ENCODE peak calls at places on chromosomes 6 and 20, in seven cellular contexts. L is OCI-LY7; E is stimulated activated CD8-positive, alpha-beta memory T cell treated with anti-CD3 and anti-CD28 coated beads, Interleukin-12 subunit alpha, Interleukin-12 subunit beta, amount 100 ng/mL, for 4 hours; N is transverse colon; P is fibroblast of mammary gland; C is B cell; Y is AG04450. O is an unnamed sample.

GRCh38 chr6:26318459-26319404 is 46.3 kb upstream of the BTN3A2 start:
- DNase-seq in L (no peak), E (no peak), N (no peak), P (no peak), C (no peak), Y (no peak), O (no peak)

GRCh38 chr20:21505810-21506530 is 7.9 kb downstream of the NKX2-2 start:
- DNase-seq in L (no peak), E (peak; percentile 40), N (peak; percentile 45), P (peak; percentile 51), C (no peak), Y (no peak), O (peak; percentile 29)

GRCh38 chr20:12737497-12737896 is 271.3 kb upstream of the SPTLC3 start:
- DNase-seq in L (no peak), E (no peak), N (no peak), P (no peak), C (no peak), Y (no peak), O (no peak)

GRCh38 chr6:87373377-87373776 is 28.8 kb downstream of the C6orf163 start:
- DNase-seq in L (no peak), E (no peak), N (no peak), P (no peak), C (no peak), Y (no peak), O (no peak)

GRCh38 chr20:23007886-23008285 is 27.2 kb upstream of the SSTR4 start:
- DNase-seq in L (no peak), E (no peak), N (no peak), P (no peak), C (no peak), Y (no peak), O (no peak)

GRCh38 chr6:117118490-117118889 is 146.9 kb upstream of the VGLL2 start:
- DNase-seq in L (no peak), E (no peak), N (no peak), P (no peak), C (no peak), Y (no peak), O (no peak)

GRCh38 chr6:24484657-24485318 is 4.6 kb downstream of the GPLD1 start:
- DNase-seq in L (no peak), E (no peak), N (no peak), P (peak; percentile 19), C (no peak), Y (no peak), O (no peak)

GRCh38 chr6:81166770-81167169 is 585.7 kb downstream of the TENT5A start:
- DNase-seq in L (no peak), E (no peak), N (no peak), P (peak; percentile 29), C (no peak), Y (peak; percentile 29), O (no peak)

GRCh38 chr20:24668384-24668702 is 198.9 kb downstream of the SYNDIG1 start:
- DNase-seq in L (no peak), E (no peak), N (no peak), P (no peak), C (no peak), Y (no peak), O (no peak)

GRCh38 chr20:51596656-51597388 is 54.3 kb upstream of the NFATC2 start:
- DNase-seq in L (no peak), E (no peak), N (no peak), P (no peak), C (no peak), Y (no peak), O (no peak)

GRCh38 chr6:16764188-16764950 is 3.1 kb upstream of the ATXN1 start:
- DNase-seq in L (no peak), E (no peak), N (no peak), P (peak; percentile 65), C (no peak), Y (no peak), O (no peak)

GRCh38 chr6:52102330-52102932 is 15.0 kb upstream of the PKHD1 start:
- DNase-seq in L (no peak), E (no peak), N (peak; percentile 25), P (no peak), C (no peak), Y (no peak), O (no peak)

GRCh38 chr6:42047790-42048405 is 2.4 kb upstream of the TAF8 start:
- DNase-seq in L (peak; percentile 50), E (no peak), N (no peak), P (no peak), C (no peak), Y (no peak), O (no peak)

GRCh38 chr20:49161428-49162152 is 26.5 kb downstream of the STAU1 start:
- DNase-seq in L (no peak), E (no peak), N (no peak), P (peak; percentile 26), C (no peak), Y (no peak), O (no peak)

GRCh38 chr6:37069639-37070038 is 64.2 kb downstream of the FGD2 start:
- DNase-seq in L (no peak), E (no peak), N (no peak), P (no peak), C (no peak), Y (no peak), O (no peak)

GRCh38 chr6:15036690-15037245 is 209.1 kb upstream of the JARID2 start:
- DNase-seq in L (no peak), E (no peak), N (peak; percentile 30), P (no peak), C (no peak), Y (no peak), O (no peak)

GRCh38 chr6:145454006-145454405 is 281.3 kb downstream of the EPM2A start:
- DNase-seq in L (no peak), E (no peak), N (no peak), P (no peak), C (no peak), Y (no peak), O (no peak)

GRCh38 chr6:138161118-138161433 is 663 bp upstream of the ARFGEF3 start:
- DNase-seq in L (no peak), E (no peak), N (no peak), P (no peak), C (no peak), Y (no peak), O (no peak)

GRCh38 chr20:22866757-22867425 is 168.2 kb upstream of the SSTR4 start:
- DNase-seq in L (no peak), E (no peak), N (no peak), P (peak; percentile 34), C (no peak), Y (no peak), O (no peak)

GRCh38 chr6:7561153-7561964 is 19.9 kb downstream of the DSP start:
- DNase-seq in L (no peak), E (no peak), N (peak; percentile 83), P (peak; percentile 38), C (no peak), Y (no peak), O (no peak)

GRCh38 chr6:134925800-134926199 is 24.1 kb downstream of the ALDH8A1 start:
- DNase-seq in L (no peak), E (no peak), N (no peak), P (peak; percentile 86), C (no peak), Y (peak; percentile 7), O (peak; percentile 84)

GRCh38 chr6:36629792-36630191 is 35.6 kb downstream of the SRSF3 start:
- DNase-seq in L (no peak), E (no peak), N (no peak), P (no peak), C (no peak), Y (no peak), O (no peak)

GRCh38 chr6:105994522-105995402 is 91.4 kb upstream of the PRDM1 start:
- DNase-seq in L (peak; percentile 34), E (peak; percentile 17), N (peak; percentile 63), P (peak; percentile 79), C (no peak), Y (no peak), O (peak; percentile 68)

GRCh38 chr20:13610205-13610604 is 28.5 kb downstream of the TASP1 start:
- DNase-seq in L (peak; percentile 9), E (no peak), N (no peak), P (no peak), C (no peak), Y (no peak), O (no peak)

GRCh38 chr6:109458774-109459531 is 3.4 kb upstream of the MICAL1 start:
- DNase-seq in L (peak; percentile 60), E (peak; percentile 30), N (no peak), P (no peak), C (peak; percentile 67), Y (no peak), O (no peak)

GRCh38 chr6:142850653-142851434 is 94.1 kb downstream of the HIVEP2 start:
- DNase-seq in L (peak; percentile 60), E (no peak), N (no peak), P (peak; percentile 74), C (no peak), Y (no peak), O (no peak)

GRCh38 chr6:158605266-158605878 is 39.2 kb downstream of the DYNLT1 start:
- DNase-seq in L (peak; percentile 67), E (peak; percentile 7), N (peak; percentile 73), P (peak; percentile 82), C (peak; percentile 53), Y (peak; percentile 46), O (peak; percentile 14)

GRCh38 chr20:32793059-32793458 is 26.7 kb upstream of the MAPRE1 start:
- DNase-seq in L (no peak), E (no peak), N (no peak), P (no peak), C (no peak), Y (no peak), O (no peak)

GRCh38 chr6:75275067-75275466 is 9.5 kb downstream of the TMEM30A start:
- DNase-seq in L (no peak), E (no peak), N (no peak), P (peak; percentile 94), C (no peak), Y (peak; percentile 70), O (peak; percentile 90)

GRCh38 chr6:84501315-84501714 is 263.1 kb downstream of the TBX18 start:
- DNase-seq in L (no peak), E (no peak), N (no peak), P (no peak), C (no peak), Y (no peak), O (no peak)

O was measured in HS-5.